ENCODE peak calls at places on chromosomes 7 and 10, in eight cellular contexts. Q is GM12878, W is H1, U is SK-N-SH, I is suprapubic skin, K is HCT116, F is spleen, N is stomach. G is an unnamed sample.

GRCh38 chr7:123041085-123041484 is 45.6 kb upstream of the TAS2R16 start:
- DNase-seq in F (no peak), W (no peak), N (no peak), I (no peak), U (no peak), Q (no peak), K (no peak), G (no peak)

GRCh38 chr7:157019718-157020451 is 9.4 kb upstream of the MNX1 start:
- DNase-seq in I (peak; percentile 27), F (no peak), U (peak; percentile 64), Q (no peak), W (no peak), K (no peak), N (no peak), G (peak; percentile 32)

GRCh38 chr10:20175738-20176137 is 359.5 kb downstream of the PLXDC2 start:
- DNase-seq in K (no peak), N (no peak), F (no peak), Q (no peak), I (no peak), W (no peak), U (no peak), G (no peak)

GRCh38 chr10:101826852-101827434 is 8.7 kb upstream of the OGA start:
- DNase-seq in W (no peak), I (no peak), Q (no peak), N (no peak), U (no peak), F (peak; percentile 54), K (no peak), G (no peak)

GRCh38 chr7:111041577-111041976 is 49.4 kb upstream of the LRRN3 start:
- DNase-seq in U (no peak), F (no peak), Q (no peak), N (no peak), K (no peak), I (no peak), W (no peak), G (no peak)

GRCh38 chr7:5324961-5325360 is 42.2 kb downstream of the SLC29A4 start:
- DNase-seq in F (no peak), U (no peak), Q (no peak), W (no peak), K (no peak), I (no peak), N (no peak), G (no peak)

GRCh38 chr7:117951711-117952280 is 78.6 kb upstream of the CTTNBP2 start:
- DNase-seq in I (no peak), N (no peak), Q (no peak), U (no peak), W (no peak), K (no peak), F (no peak), G (no peak)

GRCh38 chr7:47008461-47008860 is 573.5 kb downstream of the TNS3 start:
- DNase-seq in N (no peak), I (no peak), W (no peak), U (no peak), K (no peak), F (no peak), Q (no peak), G (no peak)

GRCh38 chr7:16051561-16052280 is 365.2 kb upstream of the MEOX2 start:
- DNase-seq in F (no peak), I (no peak), Q (no peak), N (no peak), U (no peak), W (no peak), K (no peak), G (no peak)

GRCh38 chr7:1758417-1758858 is 88.4 kb downstream of the ELFN1 start:
- DNase-seq in W (no peak), I (no peak), N (no peak), Q (no peak), F (peak; percentile 72), U (peak; percentile 80), K (peak; percentile 56), G (no peak)

GRCh38 chr7:90411510-90411909 is 8.2 kb downstream of the CLDN12 start:
- DNase-seq in U (no peak), I (no peak), W (no peak), F (no peak), N (no peak), K (peak; percentile 10), Q (no peak), G (no peak)

GRCh38 chr7:17144313-17144712 is 154.1 kb upstream of the AHR start:
- DNase-seq in K (no peak), N (no peak), I (no peak), F (no peak), W (no peak), Q (no peak), U (no peak), G (no peak)

GRCh38 chr10:97463363-97464132 is 17.6 kb downstream of the ZDHHC16 start:
- DNase-seq in U (peak; percentile 70), W (no peak), N (peak; percentile 59), F (no peak), Q (peak; percentile 9), I (peak; percentile 62), K (peak; percentile 40), G (no peak)

GRCh38 chr7:46383605-46384004 is 462.5 kb upstream of the IGFBP3 start:
- DNase-seq in K (no peak), W (no peak), I (no peak), F (no peak), N (no peak), Q (no peak), U (no peak), G (no peak)

GRCh38 chr7:90973146-90973545 is 291.1 kb upstream of the FZD1 start:
- DNase-seq in K (no peak), I (no peak), W (no peak), U (no peak), F (no peak), Q (no peak), N (no peak), G (no peak)

GRCh38 chr10:102645741-102646609 is 1.7 kb downstream of the TRIM8 start:
- DNase-seq in U (peak; percentile 66), K (peak; percentile 82), Q (peak; percentile 69), F (peak; percentile 95), N (peak; percentile 84), I (peak; percentile 96), W (no peak), G (peak; percentile 96)

GRCh38 chr7:19920200-19920599 is 146.8 kb upstream of the TMEM196 start:
- DNase-seq in Q (no peak), W (no peak), U (no peak), F (no peak), I (no peak), K (no peak), N (no peak), G (no peak)

GRCh38 chr10:27744478-27745379 is 890 bp downstream of the MKX start:
- DNase-seq in N (peak; percentile 28), W (no peak), Q (no peak), F (peak; percentile 76), K (no peak), I (peak; percentile 67), U (peak; percentile 21), G (no peak)

DNA sequence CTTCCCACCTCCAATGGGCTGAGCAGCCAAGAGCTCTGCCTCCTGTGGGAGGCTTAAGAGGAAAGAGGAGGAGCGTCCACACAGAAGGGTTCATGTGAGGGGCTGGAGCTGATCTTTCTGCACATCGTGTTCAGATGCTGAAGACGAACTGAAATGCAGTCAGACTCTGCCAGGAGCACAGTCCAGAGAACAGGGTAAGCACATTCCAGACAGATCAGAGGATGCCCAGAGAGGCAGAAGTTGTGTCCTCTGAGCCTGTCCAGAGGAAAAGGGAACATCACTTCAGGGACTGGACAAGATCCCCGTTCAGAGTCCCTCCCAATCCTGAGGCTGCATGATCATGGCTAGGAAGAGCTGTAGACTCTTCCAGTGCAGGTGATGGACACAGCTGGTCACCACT is 72.9 kb downstream of the ITIH5 start:
- DNase-seq in Q (no peak), U (no peak), W (no peak), I (no peak), N (no peak), F (peak; percentile 34), K (no peak), G (no peak)
- TF ChIP-seq POLR2AphosphoS5 in Q (no peak), U (no peak), W (no peak), I (no peak), N (no peak), F (no peak), K (no peak), G (no peak)

GRCh38 chr7:158856883-158857668 is 718 bp downstream of the DYNC2I1 start:
- DNase-seq in U (no peak), K (no peak), N (no peak), W (no peak), I (no peak), F (no peak), Q (no peak), G (no peak)

GRCh38 chr7:158861936-158862704 is 5.8 kb downstream of the DYNC2I1 start:
- DNase-seq in N (no peak), F (no peak), W (no peak), K (no peak), U (no peak), I (no peak), Q (no peak), G (no peak)

GRCh38 chr7:158861004-158861787 is 4.8 kb downstream of the DYNC2I1 start:
- DNase-seq in U (no peak), K (no peak), I (no peak), F (no peak), Q (no peak), W (no peak), N (no peak), G (no peak)

GRCh38 chr7:158860394-158860793 is 4.0 kb downstream of the DYNC2I1 start:
- DNase-seq in I (no peak), U (no peak), F (no peak), N (no peak), Q (no peak), K (no peak), W (no peak), G (no peak)

GRCh38 chr7:158858592-158859503 is 2.5 kb downstream of the DYNC2I1 start:
- DNase-seq in F (no peak), K (peak; percentile 38), N (no peak), U (no peak), I (no peak), W (no peak), Q (no peak), G (no peak)
- H3K4me3 ChIP-seq in F (no peak overlapping the region), K (no peak overlapping the region), N (no peak overlapping the region), U (no peak overlapping the region), I (no peak overlapping the region), W (peak overlapping the region; percentile 49), Q (no peak overlapping the region), G (no peak overlapping the region)

GRCh38 chr7:74709880-74710671 is 52.6 kb downstream of the GTF2I start:
- DNase-seq in I (no peak), Q (no peak), W (no peak), K (no peak), N (no peak), F (no peak), U (no peak), G (no peak)
- TF ChIP-seq CTCF in I (no peak), Q (peak; percentile 18), W (no peak), K (no peak), N (no peak), F (no peak), U (peak; percentile 31), G (peak; percentile 10)

DNA sequence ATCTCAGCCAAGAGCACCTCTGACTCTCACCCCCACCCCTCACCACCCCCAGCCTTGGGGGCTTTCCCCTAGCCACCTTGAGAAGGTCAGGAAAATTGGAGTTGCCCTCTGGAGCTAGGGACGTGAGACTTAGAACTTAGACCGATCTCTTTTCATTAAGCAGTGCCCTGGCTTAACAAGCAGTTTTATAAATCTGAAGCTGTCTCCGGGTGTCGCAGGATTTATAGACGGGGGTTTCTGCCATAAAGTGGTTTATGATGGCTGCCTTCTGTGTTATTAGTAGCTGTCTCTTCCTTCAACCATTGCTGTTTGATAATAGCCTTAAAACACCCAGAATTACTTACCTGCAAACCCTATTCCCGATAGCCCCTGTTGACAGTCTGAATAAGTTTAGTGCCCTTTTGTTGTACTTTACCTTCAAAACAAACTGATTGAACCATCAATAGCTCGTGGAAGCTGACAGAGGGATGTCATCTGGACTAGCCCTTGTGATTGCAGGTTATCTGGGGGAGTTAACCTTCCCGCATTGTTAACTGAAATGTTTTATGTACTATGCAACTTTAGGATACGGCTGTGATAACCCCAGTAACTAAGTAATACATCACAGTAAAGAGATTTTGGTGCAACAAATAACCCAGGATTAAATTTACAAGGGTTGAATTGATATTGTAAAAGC is 621.5 kb downstream of the LRMDA start:
- DNase-seq in N (no peak), I (no peak), Q (no peak), K (no peak), U (no peak), W (no peak), F (no peak), G (no peak)
- TF ChIP-seq POLR2AphosphoS5 in N (no peak), I (no peak), Q (no peak), K (no peak), U (no peak), W (no peak), F (no peak), G (no peak)

G was measured in upper lobe of left lung.